ENCODE peak calls at places on chromosome 22, in four cellular contexts. Q is SK-N-SH, S is H1, X is GM12878. C is an unnamed sample.

GRCh38 chr22:35868938-35869337 is 151.3 kb downstream of the APOL5 start:
- DNase-seq in S (no peak), X (no peak), Q (no peak), C (no peak)

GRCh38 chr22:19760652-19761002 is at the start of gene TBX1:
- DNase-seq in X (no peak), S (no peak), Q (peak; percentile 65), C (no peak)

GRCh38 chr22:17264321-17265052 is 45.3 kb upstream of the ADA2 start:
- DNase-seq in X (no peak), S (no peak), Q (peak; percentile 51), C (no peak)

GRCh38 chr22:30277547-30278344 is 11.1 kb upstream of the OSM start:
- DNase-seq in S (no peak), X (no peak), Q (no peak), C (no peak)

GRCh38 chr22:19824197-19825015 is 30.3 kb downstream of the GNB1L start:
- DNase-seq in X (no peak), Q (no peak), S (no peak), C (no peak)

GRCh38 chr22:29245626-29246385 is 22.0 kb downstream of the RHBDD3 start:
- DNase-seq in S (no peak), X (no peak), Q (peak; percentile 84), C (peak; percentile 47)

GRCh38 chr22:36198936-36199616 is 2.5 kb downstream of the APOL4 start:
- DNase-seq in X (no peak), Q (no peak), S (no peak), C (peak; percentile 26)

GRCh38 chr22:19842386-19843106 is 12.1 kb downstream of the GNB1L start:
- DNase-seq in S (no peak), Q (peak; percentile 60), X (no peak), C (no peak)

GRCh38 chr22:37196539-37197450 is 8.7 kb upstream of the C1QTNF6 start:
- DNase-seq in X (no peak), S (no peak), Q (peak; percentile 73), C (peak; percentile 50)

GRCh38 chr22:17581056-17581455 is 17.8 kb downstream of the SLC25A18 start:
- DNase-seq in X (no peak), S (no peak), Q (no peak), C (no peak)

GRCh38 chr22:37184816-37185541 is 3.1 kb downstream of the C1QTNF6 start:
- DNase-seq in Q (no peak), S (no peak), X (no peak), C (no peak)

GRCh38 chr22:48492371-48493320 is 1335.0 kb downstream of the BRD1 start:
- DNase-seq in Q (peak; percentile 84), X (peak; percentile 1), S (no peak), C (peak; percentile 62)

GRCh38 chr22:39469326-39469680 is 12.5 kb downstream of the MGAT3 start:
- DNase-seq in X (no peak), Q (no peak), S (no peak), C (no peak)

GRCh38 chr22:34812631-34813030 is 253.3 kb upstream of the ISX start:
- DNase-seq in S (no peak), X (no peak), Q (no peak), C (no peak)

GRCh38 chr22:17917490-17917983 is 106.8 kb downstream of the MICAL3 start:
- DNase-seq in Q (no peak), S (no peak), X (no peak), C (no peak)

GRCh38 chr22:49699476-49699875 is 128.2 kb downstream of the BRD1 start:
- DNase-seq in Q (no peak), S (no peak), X (no peak), C (no peak)

GRCh38 chr22:38618682-38619081 is 37.5 kb downstream of the FAM227A start:
- DNase-seq in X (no peak), S (no peak), Q (no peak), C (no peak)

GRCh38 chr22:36301851-36302250 is 48.9 kb downstream of the APOL1 start:
- DNase-seq in X (no peak), S (no peak), Q (no peak), C (no peak)

GRCh38 chr22:37999640-38000272 is 15.4 kb upstream of the SOX10 start:
- DNase-seq in X (no peak), S (no peak), Q (no peak), C (no peak)

GRCh38 chr22:50305658-50306566 is 1.5 kb downstream of the PLXNB2 start:
- DNase-seq in S (no peak), Q (peak; percentile 77), X (peak; percentile 36), C (peak; percentile 82)

GRCh38 chr22:43008509-43008908 is 6.4 kb downstream of the PACSIN2 start:
- DNase-seq in S (no peak), Q (no peak), X (no peak), C (no peak)

GRCh38 chr22:42397332-42398246 is 34.6 kb downstream of the NFAM1 start:
- DNase-seq in X (peak; percentile 66), Q (no peak), S (no peak), C (no peak)

GRCh38 chr22:23119492-23120414 is 22.0 kb downstream of the RSPH14 start:
- DNase-seq in Q (no peak), S (no peak), X (no peak), C (no peak)

GRCh38 chr22:44530569-44530968 is 32.5 kb upstream of the RTL6 start:
- DNase-seq in S (no peak), Q (no peak), X (no peak), C (no peak)

GRCh38 chr22:36002861-36003260 is 25.8 kb downstream of the RBFOX2 start:
- DNase-seq in S (no peak), Q (no peak), X (no peak), C (no peak)

GRCh38 chr22:38129021-38129420 is 18.5 kb upstream of the BAIAP2L2 start:
- DNase-seq in Q (no peak), S (no peak), X (no peak), C (no peak)

GRCh38 chr22:22235564-22235963 is 9.0 kb upstream of the VPREB1 start:
- DNase-seq in Q (peak; percentile 30), S (no peak), X (peak; percentile 17), C (no peak)

GRCh38 chr22:38292694-38293093 is 19.9 kb upstream of the TMEM184B start:
- DNase-seq in S (no peak), Q (no peak), X (no peak), C (no peak)

GRCh38 chr22:36236338-36237319 is 2.7 kb downstream of the APOL2 start:
- DNase-seq in Q (no peak), X (no peak), S (no peak), C (no peak)

GRCh38 chr22:19059481-19060278 is 62.5 kb downstream of the DGCR2 start:
- DNase-seq in Q (no peak), S (no peak), X (no peak), C (no peak)

GRCh38 chr22:22678970-22679369 is 34.6 kb downstream of the GGTLC2 start:
- DNase-seq in Q (no peak), X (no peak), S (no peak), C (no peak)

GRCh38 chr22:39152024-39152510 is 413 bp downstream of the CBX7 start:
- DNase-seq in S (no peak), X (no peak), Q (no peak), C (no peak)

GRCh38 chr22:20641919-20642579 is 131.9 kb upstream of the SERPIND1 start:
- DNase-seq in Q (no peak), X (no peak), S (no peak), C (no peak)

GRCh38 chr22:46653596-46653995 is 33.4 kb downstream of the GRAMD4 start:
- DNase-seq in S (no peak), Q (no peak), X (peak; percentile 31), C (no peak)
- TF ChIP-seq JUND in S (no peak), Q (no peak), X (no peak), C (no peak)

GRCh38 chr22:24413726-24414385 is 13.5 kb upstream of the ADORA2A start:
- DNase-seq in Q (peak; percentile 11), S (no peak), X (no peak), C (no peak)
- TF ChIP-seq JUND in Q (no peak), S (no peak), X (no peak), C (no peak)

GRCh38 chr22:31346255-31346732 is at the start of gene PATZ1:
- DNase-seq in X (no peak), Q (peak; percentile 94), S (peak; percentile 61), C (peak; percentile 89)

GRCh38 chr22:31342389-31343125 is 3.6 kb downstream of the PATZ1 start:
- DNase-seq in Q (no peak), S (no peak), X (no peak), C (no peak)

GRCh38 chr22:31343235-31344191 is 2.6 kb downstream of the PATZ1 start:
- DNase-seq in X (no peak), Q (peak; percentile 67), S (peak; percentile 68), C (peak; percentile 89)

GRCh38 chr22:31345331-31346254 is 553 bp downstream of the PATZ1 start:
- DNase-seq in Q (peak; percentile 98), S (peak; percentile 53), X (peak; percentile 39), C (peak; percentile 58)

DNA sequence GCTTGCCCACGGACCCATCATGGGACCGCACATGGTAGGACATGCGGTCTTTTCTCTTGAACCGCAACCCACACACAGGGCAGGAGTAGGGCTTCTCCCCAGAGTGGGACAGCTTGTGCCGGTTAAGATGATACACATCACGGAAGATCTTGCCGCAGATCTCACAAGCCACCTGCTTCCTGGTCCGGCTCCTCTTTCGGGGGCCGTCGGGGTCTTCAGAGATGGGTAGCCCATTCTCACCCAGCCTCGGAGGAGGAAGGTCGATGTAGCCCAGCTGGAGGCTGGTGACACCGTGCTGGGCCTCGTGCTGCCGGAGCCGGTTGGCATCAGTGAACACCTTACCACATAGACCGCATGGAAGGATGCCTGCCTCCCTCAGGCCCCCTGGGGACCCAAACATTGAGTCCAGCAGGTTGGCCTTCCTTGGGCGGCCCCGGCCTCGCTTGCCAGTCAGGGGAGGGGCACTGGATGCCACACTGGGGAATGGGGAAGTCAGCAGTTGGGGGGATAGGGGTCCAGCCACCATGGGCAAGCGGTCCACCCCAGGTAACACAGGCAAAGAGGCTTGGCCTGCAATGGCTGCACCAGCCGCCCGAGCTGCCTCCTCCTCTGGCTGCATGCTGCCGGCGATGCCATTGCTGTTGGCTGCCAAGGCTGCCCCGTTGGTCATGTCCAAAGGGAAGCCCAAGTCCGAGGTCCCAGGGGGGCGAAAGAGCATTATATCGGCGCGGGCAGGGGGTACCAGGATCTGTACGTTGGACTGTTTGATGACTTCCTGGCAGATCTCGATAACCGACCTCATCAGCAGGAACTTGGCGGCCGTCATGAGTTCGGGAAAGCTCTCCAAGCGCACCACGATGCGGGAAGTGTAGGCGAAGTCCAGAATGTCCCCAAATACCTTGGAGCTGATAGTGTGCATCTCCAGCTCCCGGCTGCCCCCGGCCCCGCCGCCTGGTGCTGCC is 1.5 kb downstream of the PATZ1 start:
- DNase-seq in X (no peak), S (no peak), Q (peak; percentile 39), C (no peak)
- TF ChIP-seq JUND in X (no peak), S (no peak), Q (no peak), C (no peak)

DNA sequence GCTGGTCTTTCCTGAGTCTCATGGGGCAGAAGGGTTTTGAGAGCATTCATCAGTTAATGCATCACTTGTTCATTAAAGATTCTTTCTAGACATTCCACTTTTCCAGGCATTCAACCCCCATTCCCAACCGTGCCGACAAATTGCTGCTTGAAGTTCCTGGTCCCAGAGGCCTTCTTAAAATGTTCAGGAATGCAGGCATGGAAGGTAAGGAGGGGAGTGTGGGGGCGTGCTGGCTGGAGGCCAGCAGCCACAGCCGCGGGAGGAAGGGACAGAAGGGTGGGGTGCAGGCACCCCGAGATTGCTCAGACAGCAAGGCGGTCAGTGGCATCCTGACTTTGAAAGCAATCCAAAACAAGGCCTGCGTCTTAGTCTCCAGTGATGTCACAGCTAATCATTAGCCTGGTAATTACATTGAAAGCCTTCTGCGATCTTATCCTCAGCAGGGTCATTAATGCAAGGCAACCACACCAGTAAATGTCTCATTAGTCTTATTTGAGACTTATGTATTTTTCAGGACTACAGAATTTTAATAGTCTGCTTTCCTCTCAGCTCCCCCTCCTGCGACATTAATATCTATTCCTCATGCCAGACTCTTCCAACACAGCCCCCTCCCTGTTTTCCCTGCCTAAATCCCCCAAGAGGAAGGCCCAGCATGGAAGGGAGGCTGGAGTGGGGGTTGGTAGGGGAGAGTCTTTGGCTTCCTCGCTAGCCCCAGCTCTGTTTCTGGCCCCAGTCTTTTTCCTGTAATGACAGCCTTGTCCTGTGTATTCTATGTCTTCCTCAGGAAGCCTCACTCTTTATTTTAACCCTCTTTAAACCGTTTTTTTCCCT is 328.9 kb downstream of the MIAT start:
- DNase-seq in Q (peak; percentile 48), X (no peak), S (no peak), C (no peak)
- TF ChIP-seq JUND in Q (no peak), X (no peak), S (no peak), C (no peak)

C was measured in T47D.